ENCODE peak calls at places on chromosomes 16 and 17, in seven cellular contexts. One of them, this sample, is unnamed.

GRCh38 chr17:3004925-3005324 is 58.5 kb downstream of the OR1D5 start:
- DNase-seq in HCT116: no peak
- DNase-seq in MM.1S: no peak
- DNase-seq in GM12878: no peak
- DNase-seq in fibroblast of lung: no peak
- DNase-seq in H9: no peak
- DNase-seq in SK-N-SH: peak; percentile 62
- DNase-seq in this sample: no peak

GRCh38 chr16:64408699-64409098 is 713.2 kb downstream of the CDH11 start:
- DNase-seq in HCT116: no peak
- DNase-seq in MM.1S: no peak
- DNase-seq in GM12878: no peak
- DNase-seq in fibroblast of lung: no peak
- DNase-seq in H9: no peak
- DNase-seq in SK-N-SH: no peak
- DNase-seq in this sample: no peak

GRCh38 chr16:5505093-5505887 is 407.7 kb upstream of the EEF2KMT start:
- DNase-seq in HCT116: no peak
- DNase-seq in MM.1S: no peak
- DNase-seq in GM12878: no peak
- DNase-seq in fibroblast of lung: no peak
- DNase-seq in H9: no peak
- DNase-seq in SK-N-SH: peak; percentile 36
- DNase-seq in this sample: no peak

GRCh38 chr17:65191805-65192740 is 54.9 kb downstream of the RGS9 start:
- DNase-seq in HCT116: peak; percentile 18
- DNase-seq in MM.1S: no peak
- DNase-seq in GM12878: no peak
- DNase-seq in fibroblast of lung: peak; percentile 47
- DNase-seq in H9: no peak
- DNase-seq in SK-N-SH: no peak
- DNase-seq in this sample: peak; percentile 82

GRCh38 chr17:38892083-38892482 is 22.2 kb downstream of the LASP1 start:
- DNase-seq in HCT116: no peak
- DNase-seq in MM.1S: no peak
- DNase-seq in GM12878: no peak
- DNase-seq in fibroblast of lung: no peak
- DNase-seq in H9: peak; percentile 34
- DNase-seq in SK-N-SH: no peak
- DNase-seq in this sample: no peak

GRCh38 chr16:2287916-2288547 is 20.1 kb upstream of the RNPS1 start:
- DNase-seq in HCT116: no peak
- DNase-seq in MM.1S: no peak
- DNase-seq in GM12878: no peak
- DNase-seq in fibroblast of lung: no peak
- DNase-seq in H9: peak; percentile 21
- DNase-seq in SK-N-SH: no peak
- DNase-seq in this sample: no peak

GRCh38 chr16:81928975-81929374 is 82.3 kb downstream of the SDR42E1 start:
- DNase-seq in HCT116: no peak
- DNase-seq in MM.1S: no peak
- DNase-seq in GM12878: no peak
- DNase-seq in fibroblast of lung: no peak
- DNase-seq in H9: no peak
- DNase-seq in SK-N-SH: no peak
- DNase-seq in this sample: no peak

GRCh38 chr16:31365131-31365865 is 10.3 kb downstream of the ITGAX start:
- DNase-seq in HCT116: no peak
- DNase-seq in MM.1S: no peak
- DNase-seq in GM12878: no peak
- DNase-seq in fibroblast of lung: no peak
- DNase-seq in H9: no peak
- DNase-seq in SK-N-SH: no peak
- DNase-seq in this sample: no peak

GRCh38 chr16:53043986-53044571 is 8.6 kb downstream of the CHD9NB start:
- DNase-seq in HCT116: no peak
- DNase-seq in MM.1S: no peak
- DNase-seq in GM12878: no peak
- DNase-seq in fibroblast of lung: no peak
- DNase-seq in H9: peak; percentile 91
- DNase-seq in SK-N-SH: no peak
- DNase-seq in this sample: no peak

GRCh38 chr17:1736348-1737281 is 6.1 kb upstream of the SERPINF2 start:
- DNase-seq in HCT116: no peak
- DNase-seq in MM.1S: no peak
- DNase-seq in GM12878: no peak
- DNase-seq in fibroblast of lung: peak; percentile 82
- DNase-seq in H9: no peak
- DNase-seq in SK-N-SH: peak; percentile 43
- DNase-seq in this sample: peak; percentile 81

GRCh38 chr16:85376292-85377095 is 236.6 kb upstream of the GSE1 start:
- DNase-seq in HCT116: no peak
- DNase-seq in MM.1S: no peak
- DNase-seq in GM12878: no peak
- DNase-seq in fibroblast of lung: no peak
- DNase-seq in H9: no peak
- DNase-seq in SK-N-SH: peak; percentile 67
- DNase-seq in this sample: peak; percentile 56

GRCh38 chr16:47571711-47572110 is 110.6 kb downstream of the PHKB start:
- DNase-seq in HCT116: no peak
- DNase-seq in MM.1S: no peak
- DNase-seq in GM12878: no peak
- DNase-seq in fibroblast of lung: no peak
- DNase-seq in H9: no peak
- DNase-seq in SK-N-SH: no peak
- DNase-seq in this sample: no peak

GRCh38 chr17:1001640-1002411 is 4.9 kb downstream of the TIMM22 start:
- DNase-seq in HCT116: no peak
- DNase-seq in MM.1S: no peak
- DNase-seq in GM12878: no peak
- DNase-seq in fibroblast of lung: peak; percentile 78
- DNase-seq in H9: no peak
- DNase-seq in SK-N-SH: no peak
- DNase-seq in this sample: peak; percentile 87

GRCh38 chr16:62283-62682 is 8.7 kb downstream of the SNRNP25 start:
- DNase-seq in HCT116: no peak
- DNase-seq in MM.1S: no peak
- DNase-seq in GM12878: no peak
- DNase-seq in fibroblast of lung: no peak
- DNase-seq in H9: no peak
- DNase-seq in SK-N-SH: no peak
- DNase-seq in this sample: no peak

GRCh38 chr17:3964203-3965122 is at the start of gene ATP2A3:
- DNase-seq in HCT116: no peak
- DNase-seq in MM.1S: peak; percentile 77
- DNase-seq in GM12878: no peak
- DNase-seq in fibroblast of lung: no peak
- DNase-seq in H9: no peak
- DNase-seq in SK-N-SH: peak; percentile 72
- DNase-seq in this sample: peak; percentile 43

GRCh38 chr17:2954898-2955445 is 108.4 kb downstream of the OR1D5 start:
- DNase-seq in HCT116: peak; percentile 94
- DNase-seq in MM.1S: peak; percentile 21
- DNase-seq in GM12878: no peak
- DNase-seq in fibroblast of lung: peak; percentile 91
- DNase-seq in H9: no peak
- DNase-seq in SK-N-SH: no peak
- DNase-seq in this sample: peak; percentile 95

GRCh38 chr17:285751-286422 is 66.7 kb downstream of the RPH3AL start:
- DNase-seq in HCT116: no peak
- DNase-seq in MM.1S: no peak
- DNase-seq in GM12878: no peak
- DNase-seq in fibroblast of lung: no peak
- DNase-seq in H9: no peak
- DNase-seq in SK-N-SH: no peak
- DNase-seq in this sample: no peak

GRCh38 chr16:22321340-22322001 is 24.3 kb downstream of the POLR3E start:
- DNase-seq in HCT116: peak; percentile 24
- DNase-seq in MM.1S: peak; percentile 62
- DNase-seq in GM12878: peak; percentile 36
- DNase-seq in fibroblast of lung: peak; percentile 76
- DNase-seq in H9: peak; percentile 75
- DNase-seq in SK-N-SH: peak; percentile 84
- DNase-seq in this sample: peak; percentile 81

GRCh38 chr17:42578282-42578869 is 847 bp upstream of the PSMC3IP start:
- DNase-seq in HCT116: peak; percentile 74
- DNase-seq in MM.1S: peak; percentile 99
- DNase-seq in GM12878: peak; percentile 92
- DNase-seq in fibroblast of lung: peak; percentile 76
- DNase-seq in H9: peak; percentile 95
- DNase-seq in SK-N-SH: peak; percentile 91
- DNase-seq in this sample: peak; percentile 82

GRCh38 chr16:1028056-1028455 is 44.5 kb upstream of the SSTR5 start:
- DNase-seq in HCT116: no peak
- DNase-seq in MM.1S: no peak
- DNase-seq in GM12878: no peak
- DNase-seq in fibroblast of lung: no peak
- DNase-seq in H9: no peak
- DNase-seq in SK-N-SH: no peak
- DNase-seq in this sample: peak; percentile 53

GRCh38 chr16:10497132-10498088 is 83.0 kb downstream of the EMP2 start:
- DNase-seq in HCT116: no peak
- DNase-seq in MM.1S: no peak
- DNase-seq in GM12878: no peak
- DNase-seq in fibroblast of lung: no peak
- DNase-seq in H9: no peak
- DNase-seq in SK-N-SH: no peak
- DNase-seq in this sample: no peak

GRCh38 chr16:879461-879861 is 78.9 kb upstream of the GNG13 start:
- DNase-seq in HCT116: no peak
- DNase-seq in MM.1S: no peak
- DNase-seq in GM12878: no peak
- DNase-seq in fibroblast of lung: no peak
- DNase-seq in H9: no peak
- DNase-seq in SK-N-SH: no peak
- DNase-seq in this sample: no peak

GRCh38 chr16:70715113-70715711 is 29.4 kb upstream of the MTSS2 start:
- DNase-seq in HCT116: no peak
- DNase-seq in MM.1S: no peak
- DNase-seq in GM12878: no peak
- DNase-seq in fibroblast of lung: peak; percentile 99
- DNase-seq in H9: no peak
- DNase-seq in SK-N-SH: peak; percentile 87
- DNase-seq in this sample: peak; percentile 100

GRCh38 chr16:82773018-82773417 is 146.2 kb downstream of the CDH13 start:
- DNase-seq in HCT116: no peak
- DNase-seq in MM.1S: no peak
- DNase-seq in GM12878: no peak
- DNase-seq in fibroblast of lung: no peak
- DNase-seq in H9: no peak
- DNase-seq in SK-N-SH: no peak
- DNase-seq in this sample: no peak

GRCh38 chr17:76271669-76272540 is 6.8 kb downstream of the UBALD2 start:
- DNase-seq in HCT116: no peak
- DNase-seq in MM.1S: no peak
- DNase-seq in GM12878: peak; percentile 91
- DNase-seq in fibroblast of lung: no peak
- DNase-seq in H9: peak; percentile 79
- DNase-seq in SK-N-SH: peak; percentile 58
- DNase-seq in this sample: no peak

GRCh38 chr17:76273923-76274558 is 8.9 kb downstream of the UBALD2 start:
- DNase-seq in HCT116: no peak
- DNase-seq in MM.1S: no peak
- DNase-seq in GM12878: no peak
- DNase-seq in fibroblast of lung: no peak
- DNase-seq in H9: no peak
- DNase-seq in SK-N-SH: peak; percentile 46
- DNase-seq in this sample: no peak

GRCh38 chr17:76274559-76274956 is 9.4 kb downstream of the UBALD2 start:
- DNase-seq in HCT116: no peak
- DNase-seq in MM.1S: no peak
- DNase-seq in GM12878: no peak
- DNase-seq in fibroblast of lung: no peak
- DNase-seq in H9: no peak
- DNase-seq in SK-N-SH: peak; percentile 34
- DNase-seq in this sample: no peak

GRCh38 chr17:76272541-76273434 is 7.6 kb downstream of the UBALD2 start:
- DNase-seq in HCT116: no peak
- DNase-seq in MM.1S: no peak
- DNase-seq in GM12878: no peak
- DNase-seq in fibroblast of lung: no peak
- DNase-seq in H9: no peak
- DNase-seq in SK-N-SH: no peak
- DNase-seq in this sample: no peak

DNA sequence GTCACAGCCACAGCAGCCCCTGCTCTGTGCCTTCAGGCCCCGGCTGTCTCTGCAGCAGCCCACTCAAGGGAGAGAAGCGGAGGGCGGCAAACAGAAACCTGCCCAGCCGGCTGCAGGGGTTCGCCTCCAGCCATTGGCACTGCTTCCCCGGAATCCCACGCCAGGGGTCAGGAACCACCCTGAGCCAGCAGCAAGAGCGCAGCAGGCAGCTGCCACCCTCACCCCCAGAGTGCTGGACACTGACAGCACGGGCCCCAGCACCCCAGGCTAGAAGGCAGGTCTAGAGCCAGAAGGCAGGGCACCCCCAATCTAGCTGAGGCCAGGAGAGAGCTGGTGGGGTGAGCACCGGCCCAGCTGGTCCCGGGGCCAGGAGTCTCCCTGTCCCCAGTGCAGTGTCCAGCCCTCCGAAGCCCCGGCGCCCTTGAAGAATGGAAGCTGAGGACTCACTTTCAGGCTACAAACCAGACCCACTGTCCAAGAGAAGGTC is 8.3 kb downstream of the UBALD2 start:
- DNase-seq in HCT116: no peak
- DNase-seq in MM.1S: no peak
- DNase-seq in GM12878: no peak
- DNase-seq in fibroblast of lung: no peak
- DNase-seq in H9: no peak
- DNase-seq in SK-N-SH: peak; percentile 49
- DNase-seq in this sample: no peak
- H3K79me2 ChIP-seq in HCT116: peaks cover under 1% of the 10 kb centered on the region
- H3K79me2 ChIP-seq in MM.1S: peaks cover 17% of the 10 kb centered on the region
- H3K79me2 ChIP-seq in GM12878: peaks cover 38% of the 10 kb centered on the region
- H3K79me2 ChIP-seq in fibroblast of lung: peaks cover 12% of the 10 kb centered on the region
- H3K79me2 ChIP-seq in H9: no peaks in the 10 kb centered on the region
- H3K79me2 ChIP-seq in SK-N-SH: peaks cover 27% of the 10 kb centered on the region
- H3K79me2 ChIP-seq in this sample: peaks cover 15% of the 10 kb centered on the region

GRCh38 chr16:57475711-57476339 is 10.5 kb downstream of the DOK4 start:
- DNase-seq in HCT116: peak; percentile 24
- DNase-seq in MM.1S: peak; percentile 74
- DNase-seq in GM12878: no peak
- DNase-seq in fibroblast of lung: peak; percentile 17
- DNase-seq in H9: peak; percentile 96
- DNase-seq in SK-N-SH: peak; percentile 83
- DNase-seq in this sample: peak; percentile 47
- H3K9ac ChIP-seq in HCT116: no peak overlapping the region
- H3K9ac ChIP-seq in MM.1S: no peak overlapping the region
- H3K9ac ChIP-seq in GM12878: no peak overlapping the region
- H3K9ac ChIP-seq in fibroblast of lung: no peak overlapping the region
- H3K9ac ChIP-seq in H9: no peak overlapping the region
- H3K9ac ChIP-seq in SK-N-SH: no peak overlapping the region
- H3K9ac ChIP-seq in this sample: no peak overlapping the region

GRCh38 chr17:17815436-17816200 is 21.2 kb downstream of the SREBF1 start:
- DNase-seq in HCT116: no peak
- DNase-seq in MM.1S: no peak
- DNase-seq in GM12878: no peak
- DNase-seq in fibroblast of lung: no peak
- DNase-seq in H9: no peak
- DNase-seq in SK-N-SH: peak; percentile 55
- DNase-seq in this sample: no peak
- H4K20me1 ChIP-seq in HCT116: no peaks in the 10 kb centered on the region
- H4K20me1 ChIP-seq in MM.1S: no peaks in the 10 kb centered on the region
- H4K20me1 ChIP-seq in GM12878: no peaks in the 10 kb centered on the region
- H4K20me1 ChIP-seq in fibroblast of lung: no peaks in the 10 kb centered on the region
- H4K20me1 ChIP-seq in H9: no peaks in the 10 kb centered on the region
- H4K20me1 ChIP-seq in SK-N-SH: no peaks in the 10 kb centered on the region
- H4K20me1 ChIP-seq in this sample: no peaks in the 10 kb centered on the region

GRCh38 chr17:77155125-77155524 is 14.4 kb downstream of the SEC14L1 start:
- DNase-seq in HCT116: no peak
- DNase-seq in MM.1S: no peak
- DNase-seq in GM12878: no peak
- DNase-seq in fibroblast of lung: no peak
- DNase-seq in H9: no peak
- DNase-seq in SK-N-SH: no peak
- DNase-seq in this sample: no peak
- H3K79me2 ChIP-seq in HCT116: peaks cover 33% of the 10 kb centered on the region
- H3K79me2 ChIP-seq in MM.1S: peaks cover 100% of the 10 kb centered on the region
- H3K79me2 ChIP-seq in GM12878: peaks cover 64% of the 10 kb centered on the region
- H3K79me2 ChIP-seq in fibroblast of lung: peaks cover 42% of the 10 kb centered on the region
- H3K79me2 ChIP-seq in H9: peaks cover 2% of the 10 kb centered on the region
- H3K79me2 ChIP-seq in SK-N-SH: peaks cover 100% of the 10 kb centered on the region
- H3K79me2 ChIP-seq in this sample: peaks cover 96% of the 10 kb centered on the region